ENCODE peak calls at places on chromosomes 16 and 17, in eight cellular contexts. One of them, this sample, is unnamed.
A peak's percentile ranks its signal among the peaks of the same experiment; 100 is the strongest.

GRCh38 chr17:29250666-29251065 is 4.0 kb downstream of the CRYBA1 start:
- DNase-seq in GM03348: peak; percentile 32
- DNase-seq in NCI-H524: no peak
- DNase-seq in NCI-H1436 treated with DMSO at 0.1 percent for 48 hours: no peak
- DNase-seq in GM23338: no peak
- DNase-seq in naive B cell: no peak
- DNase-seq in stimulated activated CD4-positive, alpha-beta T cell treated with anti-CD3 and anti-CD28 coated beads, Interleukin-1b, Interleukin-23, amount 100 ng/mL, for 48 hours: no peak
- DNase-seq in iris pigment epithelial cell: peak; percentile 74
- DNase-seq in this sample: no peak

GRCh38 chr17:43732961-43733360 is 25.6 kb downstream of the SOST start:
- DNase-seq in GM03348: peak; percentile 58
- DNase-seq in NCI-H524: no peak
- DNase-seq in NCI-H1436 treated with DMSO at 0.1 percent for 48 hours: no peak
- DNase-seq in GM23338: peak; percentile 73
- DNase-seq in naive B cell: no peak
- DNase-seq in stimulated activated CD4-positive, alpha-beta T cell treated with anti-CD3 and anti-CD28 coated beads, Interleukin-1b, Interleukin-23, amount 100 ng/mL, for 48 hours: no peak
- DNase-seq in iris pigment epithelial cell: peak; percentile 82
- DNase-seq in this sample: no peak

GRCh38 chr16:59905131-59905530 is 1171.0 kb upstream of the GOT2 start:
- DNase-seq in GM03348: no peak
- DNase-seq in NCI-H524: no peak
- DNase-seq in NCI-H1436 treated with DMSO at 0.1 percent for 48 hours: no peak
- DNase-seq in GM23338: no peak
- DNase-seq in naive B cell: no peak
- DNase-seq in stimulated activated CD4-positive, alpha-beta T cell treated with anti-CD3 and anti-CD28 coated beads, Interleukin-1b, Interleukin-23, amount 100 ng/mL, for 48 hours: no peak
- DNase-seq in iris pigment epithelial cell: no peak
- DNase-seq in this sample: no peak

GRCh38 chr17:7001562-7001961 is 5.7 kb downstream of the ALOX12 start:
- DNase-seq in GM03348: peak; percentile 17
- DNase-seq in NCI-H524: no peak
- DNase-seq in NCI-H1436 treated with DMSO at 0.1 percent for 48 hours: no peak
- DNase-seq in GM23338: peak; percentile 69
- DNase-seq in naive B cell: peak; percentile 18
- DNase-seq in stimulated activated CD4-positive, alpha-beta T cell treated with anti-CD3 and anti-CD28 coated beads, Interleukin-1b, Interleukin-23, amount 100 ng/mL, for 48 hours: peak; percentile 39
- DNase-seq in iris pigment epithelial cell: peak; percentile 44
- DNase-seq in this sample: no peak

GRCh38 chr16:71258371-71258770 is 27.8 kb upstream of the HYDIN start:
- DNase-seq in GM03348: no peak
- DNase-seq in NCI-H524: peak; percentile 54
- DNase-seq in NCI-H1436 treated with DMSO at 0.1 percent for 48 hours: no peak
- DNase-seq in GM23338: no peak
- DNase-seq in naive B cell: no peak
- DNase-seq in stimulated activated CD4-positive, alpha-beta T cell treated with anti-CD3 and anti-CD28 coated beads, Interleukin-1b, Interleukin-23, amount 100 ng/mL, for 48 hours: no peak
- DNase-seq in iris pigment epithelial cell: no peak
- DNase-seq in this sample: no peak

GRCh38 chr16:2199621-2200139 is 3.3 kb upstream of the CASKIN1 start:
- DNase-seq in GM03348: no peak
- DNase-seq in NCI-H524: no peak
- DNase-seq in NCI-H1436 treated with DMSO at 0.1 percent for 48 hours: no peak
- DNase-seq in GM23338: no peak
- DNase-seq in naive B cell: no peak
- DNase-seq in stimulated activated CD4-positive, alpha-beta T cell treated with anti-CD3 and anti-CD28 coated beads, Interleukin-1b, Interleukin-23, amount 100 ng/mL, for 48 hours: no peak
- DNase-seq in iris pigment epithelial cell: no peak
- DNase-seq in this sample: no peak

GRCh38 chr17:1608676-1609075 is 20.0 kb downstream of the SLC43A2 start:
- DNase-seq in GM03348: no peak
- DNase-seq in NCI-H524: no peak
- DNase-seq in NCI-H1436 treated with DMSO at 0.1 percent for 48 hours: no peak
- DNase-seq in GM23338: peak; percentile 0
- DNase-seq in naive B cell: no peak
- DNase-seq in stimulated activated CD4-positive, alpha-beta T cell treated with anti-CD3 and anti-CD28 coated beads, Interleukin-1b, Interleukin-23, amount 100 ng/mL, for 48 hours: no peak
- DNase-seq in iris pigment epithelial cell: no peak
- DNase-seq in this sample: no peak

GRCh38 chr17:16511515-16511914 is 19.5 kb upstream of the LRRC75A start:
- DNase-seq in GM03348: no peak
- DNase-seq in NCI-H524: no peak
- DNase-seq in NCI-H1436 treated with DMSO at 0.1 percent for 48 hours: no peak
- DNase-seq in GM23338: no peak
- DNase-seq in naive B cell: no peak
- DNase-seq in stimulated activated CD4-positive, alpha-beta T cell treated with anti-CD3 and anti-CD28 coated beads, Interleukin-1b, Interleukin-23, amount 100 ng/mL, for 48 hours: no peak
- DNase-seq in iris pigment epithelial cell: no peak
- DNase-seq in this sample: no peak

GRCh38 chr16:65125871-65126270 is 4.0 kb upstream of the CDH11 start:
- DNase-seq in GM03348: no peak
- DNase-seq in NCI-H524: no peak
- DNase-seq in NCI-H1436 treated with DMSO at 0.1 percent for 48 hours: no peak
- DNase-seq in GM23338: no peak
- DNase-seq in naive B cell: no peak
- DNase-seq in stimulated activated CD4-positive, alpha-beta T cell treated with anti-CD3 and anti-CD28 coated beads, Interleukin-1b, Interleukin-23, amount 100 ng/mL, for 48 hours: no peak
- DNase-seq in iris pigment epithelial cell: peak; percentile 84
- DNase-seq in this sample: no peak

GRCh38 chr16:11020388-11020787 is 76.0 kb downstream of the CLEC16A start:
- DNase-seq in GM03348: no peak
- DNase-seq in NCI-H524: no peak
- DNase-seq in NCI-H1436 treated with DMSO at 0.1 percent for 48 hours: no peak
- DNase-seq in GM23338: no peak
- DNase-seq in naive B cell: no peak
- DNase-seq in stimulated activated CD4-positive, alpha-beta T cell treated with anti-CD3 and anti-CD28 coated beads, Interleukin-1b, Interleukin-23, amount 100 ng/mL, for 48 hours: no peak
- DNase-seq in iris pigment epithelial cell: no peak
- DNase-seq in this sample: no peak

GRCh38 chr17:65618516-65618915 is 57.1 kb upstream of the AXIN2 start:
- DNase-seq in GM03348: no peak
- DNase-seq in NCI-H524: no peak
- DNase-seq in NCI-H1436 treated with DMSO at 0.1 percent for 48 hours: no peak
- DNase-seq in GM23338: no peak
- DNase-seq in naive B cell: no peak
- DNase-seq in stimulated activated CD4-positive, alpha-beta T cell treated with anti-CD3 and anti-CD28 coated beads, Interleukin-1b, Interleukin-23, amount 100 ng/mL, for 48 hours: no peak
- DNase-seq in iris pigment epithelial cell: no peak
- DNase-seq in this sample: no peak

GRCh38 chr16:81553080-81553813 is 108.6 kb downstream of the CMIP start:
- DNase-seq in GM03348: peak; percentile 84
- DNase-seq in NCI-H524: no peak
- DNase-seq in NCI-H1436 treated with DMSO at 0.1 percent for 48 hours: no peak
- DNase-seq in GM23338: no peak
- DNase-seq in naive B cell: no peak
- DNase-seq in stimulated activated CD4-positive, alpha-beta T cell treated with anti-CD3 and anti-CD28 coated beads, Interleukin-1b, Interleukin-23, amount 100 ng/mL, for 48 hours: no peak
- DNase-seq in iris pigment epithelial cell: no peak
- DNase-seq in this sample: no peak

GRCh38 chr17:66383353-66383752 is 80.9 kb downstream of the PRKCA start:
- DNase-seq in GM03348: peak; percentile 79
- DNase-seq in NCI-H524: no peak
- DNase-seq in NCI-H1436 treated with DMSO at 0.1 percent for 48 hours: no peak
- DNase-seq in GM23338: no peak
- DNase-seq in naive B cell: no peak
- DNase-seq in stimulated activated CD4-positive, alpha-beta T cell treated with anti-CD3 and anti-CD28 coated beads, Interleukin-1b, Interleukin-23, amount 100 ng/mL, for 48 hours: no peak
- DNase-seq in iris pigment epithelial cell: peak; percentile 94
- DNase-seq in this sample: no peak

GRCh38 chr16:27784351-27785306 is 234.7 kb downstream of the KATNIP start:
- DNase-seq in GM03348: no peak
- DNase-seq in NCI-H524: no peak
- DNase-seq in NCI-H1436 treated with DMSO at 0.1 percent for 48 hours: no peak
- DNase-seq in GM23338: no peak
- DNase-seq in naive B cell: no peak
- DNase-seq in stimulated activated CD4-positive, alpha-beta T cell treated with anti-CD3 and anti-CD28 coated beads, Interleukin-1b, Interleukin-23, amount 100 ng/mL, for 48 hours: no peak
- DNase-seq in iris pigment epithelial cell: no peak
- DNase-seq in this sample: no peak

GRCh38 chr17:80449930-80450576 is 26.4 kb downstream of the NPTX1 start:
- DNase-seq in GM03348: no peak
- DNase-seq in NCI-H524: no peak
- DNase-seq in NCI-H1436 treated with DMSO at 0.1 percent for 48 hours: no peak
- DNase-seq in GM23338: no peak
- DNase-seq in naive B cell: no peak
- DNase-seq in stimulated activated CD4-positive, alpha-beta T cell treated with anti-CD3 and anti-CD28 coated beads, Interleukin-1b, Interleukin-23, amount 100 ng/mL, for 48 hours: no peak
- DNase-seq in iris pigment epithelial cell: peak; percentile 19
- DNase-seq in this sample: no peak

GRCh38 chr16:9258423-9259051 is 167.1 kb downstream of the HAPSTR1 start:
- DNase-seq in GM03348: peak; percentile 50
- DNase-seq in NCI-H524: peak; percentile 72
- DNase-seq in NCI-H1436 treated with DMSO at 0.1 percent for 48 hours: no peak
- DNase-seq in GM23338: peak; percentile 87
- DNase-seq in naive B cell: peak; percentile 9
- DNase-seq in stimulated activated CD4-positive, alpha-beta T cell treated with anti-CD3 and anti-CD28 coated beads, Interleukin-1b, Interleukin-23, amount 100 ng/mL, for 48 hours: peak; percentile 22
- DNase-seq in iris pigment epithelial cell: peak; percentile 2
- DNase-seq in this sample: no peak

GRCh38 chr17:2580641-2581040 is 12.8 kb upstream of the PAFAH1B1 start:
- DNase-seq in GM03348: no peak
- DNase-seq in NCI-H524: no peak
- DNase-seq in NCI-H1436 treated with DMSO at 0.1 percent for 48 hours: no peak
- DNase-seq in GM23338: no peak
- DNase-seq in naive B cell: no peak
- DNase-seq in stimulated activated CD4-positive, alpha-beta T cell treated with anti-CD3 and anti-CD28 coated beads, Interleukin-1b, Interleukin-23, amount 100 ng/mL, for 48 hours: no peak
- DNase-seq in iris pigment epithelial cell: no peak
- DNase-seq in this sample: no peak

GRCh38 chr16:5619314-5619713 is 521.7 kb upstream of the EEF2KMT start:
- DNase-seq in GM03348: no peak
- DNase-seq in NCI-H524: no peak
- DNase-seq in NCI-H1436 treated with DMSO at 0.1 percent for 48 hours: no peak
- DNase-seq in GM23338: no peak
- DNase-seq in naive B cell: no peak
- DNase-seq in stimulated activated CD4-positive, alpha-beta T cell treated with anti-CD3 and anti-CD28 coated beads, Interleukin-1b, Interleukin-23, amount 100 ng/mL, for 48 hours: no peak
- DNase-seq in iris pigment epithelial cell: no peak
- DNase-seq in this sample: no peak